ENCODE peak calls at places on chromosomes 13 and 19, in four cellular contexts. One of them, this sample, is unnamed.

GRCh38 chr13:33366469-33367062 is 81.0 kb upstream of the STARD13 start:
- ATAC-seq in CD8-positive, alpha-beta T cell: no peak
- ATAC-seq in lung: no peak
- ATAC-seq in K562: no peak
- ATAC-seq in this sample: no peak

GRCh38 chr13:19123502-19123901 is 58.1 kb downstream of the TUBA3C start:
- ATAC-seq in CD8-positive, alpha-beta T cell: no peak
- ATAC-seq in lung: no peak
- ATAC-seq in K562: no peak
- ATAC-seq in this sample: no peak

GRCh38 chr13:52387721-52388120 is 18.3 kb downstream of the THSD1 start:
- ATAC-seq in CD8-positive, alpha-beta T cell: no peak
- ATAC-seq in lung: no peak
- ATAC-seq in K562: no peak
- ATAC-seq in this sample: no peak

GRCh38 chr19:17333611-17334413 is 843 bp downstream of the ANO8 start:
- ATAC-seq in CD8-positive, alpha-beta T cell: peak
- ATAC-seq in lung: no peak
- ATAC-seq in K562: peak
- ATAC-seq in this sample: no peak

GRCh38 chr13:66222926-66223325 is 1007.2 kb downstream of the PCDH9 start:
- ATAC-seq in CD8-positive, alpha-beta T cell: no peak
- ATAC-seq in lung: no peak
- ATAC-seq in K562: no peak
- ATAC-seq in this sample: no peak

GRCh38 chr19:10000171-10000826 is 10.0 kb downstream of the COL5A3 start:
- ATAC-seq in CD8-positive, alpha-beta T cell: peak
- ATAC-seq in lung: no peak
- ATAC-seq in K562: peak
- ATAC-seq in this sample: peak

GRCh38 chr19:47598407-47599349 is 10.3 kb upstream of the BICRA start:
- ATAC-seq in CD8-positive, alpha-beta T cell: no peak
- ATAC-seq in lung: no peak
- ATAC-seq in K562: no peak
- ATAC-seq in this sample: peak

GRCh38 chr13:62551588-62551987 is 1135.9 kb upstream of the PCDH20 start:
- ATAC-seq in CD8-positive, alpha-beta T cell: no peak
- ATAC-seq in lung: no peak
- ATAC-seq in K562: no peak
- ATAC-seq in this sample: no peak

GRCh38 chr13:112784811-112785418 is 95.1 kb downstream of the ATP11A start:
- ATAC-seq in CD8-positive, alpha-beta T cell: no peak
- ATAC-seq in lung: no peak
- ATAC-seq in K562: no peak
- ATAC-seq in this sample: no peak

GRCh38 chr19:3538965-3539742 is at the start of gene TEKTIP1:
- ATAC-seq in CD8-positive, alpha-beta T cell: no peak
- ATAC-seq in lung: no peak
- ATAC-seq in K562: peak
- ATAC-seq in this sample: no peak

GRCh38 chr19:41386442-41386841 is 10.1 kb downstream of the TMEM91 start:
- ATAC-seq in CD8-positive, alpha-beta T cell: no peak
- ATAC-seq in lung: no peak
- ATAC-seq in K562: peak
- ATAC-seq in this sample: peak

GRCh38 chr19:21697171-21697570 is 70.2 kb downstream of the ZNF100 start:
- ATAC-seq in CD8-positive, alpha-beta T cell: no peak
- ATAC-seq in lung: no peak
- ATAC-seq in K562: no peak
- ATAC-seq in this sample: no peak

GRCh38 chr13:45432737-45433380 is 14.7 kb upstream of the SLC25A30 start:
- ATAC-seq in CD8-positive, alpha-beta T cell: no peak
- ATAC-seq in lung: no peak
- ATAC-seq in K562: no peak
- ATAC-seq in this sample: no peak

GRCh38 chr13:74550039-74550438 is 415.8 kb upstream of the KLF12 start:
- ATAC-seq in CD8-positive, alpha-beta T cell: peak
- ATAC-seq in lung: no peak
- ATAC-seq in K562: no peak
- ATAC-seq in this sample: no peak

GRCh38 chr13:46520188-46520587 is 32.8 kb upstream of the LRCH1 start:
- ATAC-seq in CD8-positive, alpha-beta T cell: no peak
- ATAC-seq in lung: no peak
- ATAC-seq in K562: no peak
- ATAC-seq in this sample: no peak

GRCh38 chr13:24745861-24746617 is 17.9 kb upstream of the RNF17 start:
- ATAC-seq in CD8-positive, alpha-beta T cell: no peak
- ATAC-seq in lung: no peak
- ATAC-seq in K562: no peak
- ATAC-seq in this sample: no peak

GRCh38 chr13:27245610-27246009 is 5.7 kb upstream of the RPL21 start:
- ATAC-seq in CD8-positive, alpha-beta T cell: no peak
- ATAC-seq in lung: no peak
- ATAC-seq in K562: no peak
- ATAC-seq in this sample: no peak

GRCh38 chr13:20482818-20483217 is 42.8 kb downstream of the CRYL1 start:
- ATAC-seq in CD8-positive, alpha-beta T cell: no peak
- ATAC-seq in lung: no peak
- ATAC-seq in K562: no peak
- ATAC-seq in this sample: no peak

GRCh38 chr13:93652942-93653341 is 426.3 kb downstream of the GPC6 start:
- ATAC-seq in CD8-positive, alpha-beta T cell: no peak
- ATAC-seq in lung: no peak
- ATAC-seq in K562: no peak
- ATAC-seq in this sample: no peak

GRCh38 chr19:17402982-17403855 is 2.2 kb downstream of the BST2 start:
- ATAC-seq in CD8-positive, alpha-beta T cell: peak
- ATAC-seq in lung: no peak
- ATAC-seq in K562: peak
- ATAC-seq in this sample: no peak

GRCh38 chr19:31406106-31406505 is 56.9 kb upstream of the TSHZ3 start:
- ATAC-seq in CD8-positive, alpha-beta T cell: no peak
- ATAC-seq in lung: no peak
- ATAC-seq in K562: no peak
- ATAC-seq in this sample: no peak

GRCh38 chr13:25276748-25277147 is 10.5 kb downstream of the MTMR6 start:
- ATAC-seq in CD8-positive, alpha-beta T cell: peak
- ATAC-seq in lung: no peak
- ATAC-seq in K562: peak
- ATAC-seq in this sample: no peak

GRCh38 chr13:84481958-84482357 is 599.7 kb upstream of the SLITRK1 start:
- ATAC-seq in CD8-positive, alpha-beta T cell: no peak
- ATAC-seq in lung: no peak
- ATAC-seq in K562: no peak
- ATAC-seq in this sample: no peak

GRCh38 chr13:51478418-51479198 is 25.8 kb upstream of the INTS6 start:
- ATAC-seq in CD8-positive, alpha-beta T cell: no peak
- ATAC-seq in lung: no peak
- ATAC-seq in K562: no peak
- ATAC-seq in this sample: no peak

GRCh38 chr19:46860846-46861690 is at the start of gene ARHGAP35:
- ATAC-seq in CD8-positive, alpha-beta T cell: peak
- ATAC-seq in lung: peak
- ATAC-seq in K562: peak
- ATAC-seq in this sample: peak

GRCh38 chr19:17686592-17687042 is 1.5 kb downstream of the UNC13A start:
- ATAC-seq in CD8-positive, alpha-beta T cell: no peak
- ATAC-seq in lung: no peak
- ATAC-seq in K562: peak
- ATAC-seq in this sample: no peak

GRCh38 chr19:39293394-39293793 is 2.8 kb upstream of the IFNL1 start:
- ATAC-seq in CD8-positive, alpha-beta T cell: no peak
- ATAC-seq in lung: no peak
- ATAC-seq in K562: no peak
- ATAC-seq in this sample: no peak

GRCh38 chr19:16829822-16830289 is 658 bp downstream of the SIN3B start:
- ATAC-seq in CD8-positive, alpha-beta T cell: no peak
- ATAC-seq in lung: no peak
- ATAC-seq in K562: peak
- ATAC-seq in this sample: no peak

GRCh38 chr13:48233886-48234488 is 981 bp downstream of the ITM2B start:
- ATAC-seq in CD8-positive, alpha-beta T cell: no peak
- ATAC-seq in lung: peak
- ATAC-seq in K562: peak
- ATAC-seq in this sample: no peak

GRCh38 chr13:76336889-76337844 is 549.0 kb downstream of the KCTD12 start:
- ATAC-seq in CD8-positive, alpha-beta T cell: no peak
- ATAC-seq in lung: no peak
- ATAC-seq in K562: no peak
- ATAC-seq in this sample: peak

GRCh38 chr13:93724187-93724586 is 497.6 kb downstream of the GPC6 start:
- ATAC-seq in CD8-positive, alpha-beta T cell: no peak
- ATAC-seq in lung: no peak
- ATAC-seq in K562: no peak
- ATAC-seq in this sample: no peak

GRCh38 chr19:18762125-18763023 is 28.7 kb downstream of the COMP start:
- ATAC-seq in CD8-positive, alpha-beta T cell: no peak
- ATAC-seq in lung: peak
- ATAC-seq in K562: no peak
- ATAC-seq in this sample: peak

GRCh38 chr13:94712812-94713555 is 639 bp upstream of the SOX21 start:
- ATAC-seq in CD8-positive, alpha-beta T cell: no peak
- ATAC-seq in lung: peak
- ATAC-seq in K562: peak
- ATAC-seq in this sample: peak

GRCh38 chr19:45160870-45161714 is at the start of gene NKPD1:
- ATAC-seq in CD8-positive, alpha-beta T cell: no peak
- ATAC-seq in lung: no peak
- ATAC-seq in K562: no peak
- ATAC-seq in this sample: no peak

GRCh38 chr19:32658075-32658474 is 16.9 kb downstream of the ANKRD27 start:
- ATAC-seq in CD8-positive, alpha-beta T cell: no peak
- ATAC-seq in lung: no peak
- ATAC-seq in K562: no peak
- ATAC-seq in this sample: no peak

DNA sequence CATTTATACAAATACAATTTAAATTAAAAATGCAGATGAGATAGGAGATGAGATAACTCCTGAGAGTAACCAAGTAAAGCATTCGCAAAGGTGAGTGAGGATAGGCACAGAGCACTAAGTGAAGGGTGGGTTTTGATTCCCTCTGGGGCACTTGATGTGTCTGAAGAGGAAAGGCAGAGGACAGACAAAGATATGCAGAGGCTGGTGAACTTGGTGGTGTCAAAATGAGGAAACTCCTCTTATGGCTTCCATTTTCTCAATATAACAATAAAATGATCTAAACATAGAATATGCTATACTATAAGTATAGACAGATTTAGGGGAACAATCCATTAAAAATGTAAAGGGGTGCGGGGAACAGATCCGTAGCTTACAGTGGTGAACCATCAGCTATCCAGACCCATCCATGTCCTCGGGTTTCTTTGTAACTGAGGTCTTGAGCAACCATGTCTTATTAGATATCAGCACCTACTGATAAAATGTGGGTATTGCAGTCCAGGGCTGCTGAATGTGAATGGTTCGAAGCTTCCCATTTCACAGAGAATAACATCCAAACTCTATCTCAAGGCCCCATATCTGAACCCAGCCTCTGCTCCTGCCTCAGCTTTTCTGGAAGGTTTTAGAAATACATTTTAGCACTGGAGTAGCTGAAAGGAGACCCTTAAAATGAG is 73.9 kb upstream of the SLC10A2 start:
- ATAC-seq in CD8-positive, alpha-beta T cell: no peak
- ATAC-seq in lung: no peak
- ATAC-seq in K562: no peak
- ATAC-seq in this sample: no peak
- TF ChIP-seq CTCF in CD8-positive, alpha-beta T cell: no peak
- TF ChIP-seq CTCF in lung: no peak
- TF ChIP-seq CTCF in K562: peak
- TF ChIP-seq CTCF in this sample: no peak

GRCh38 chr19:7654401-7654800 is 14.4 kb upstream of the RETN start:
- ATAC-seq in CD8-positive, alpha-beta T cell: no peak
- ATAC-seq in lung: no peak
- ATAC-seq in K562: no peak
- ATAC-seq in this sample: no peak

GRCh38 chr19:7662657-7663056 is 6.2 kb upstream of the RETN start:
- ATAC-seq in CD8-positive, alpha-beta T cell: no peak
- ATAC-seq in lung: no peak
- ATAC-seq in K562: no peak
- ATAC-seq in this sample: no peak

GRCh38 chr19:7655581-7655980 is 13.3 kb upstream of the RETN start:
- ATAC-seq in CD8-positive, alpha-beta T cell: no peak
- ATAC-seq in lung: no peak
- ATAC-seq in K562: no peak
- ATAC-seq in this sample: no peak

GRCh38 chr19:7657047-7657779 is 11.6 kb upstream of the RETN start:
- ATAC-seq in CD8-positive, alpha-beta T cell: peak
- ATAC-seq in lung: peak
- ATAC-seq in K562: peak
- ATAC-seq in this sample: peak

DNA sequence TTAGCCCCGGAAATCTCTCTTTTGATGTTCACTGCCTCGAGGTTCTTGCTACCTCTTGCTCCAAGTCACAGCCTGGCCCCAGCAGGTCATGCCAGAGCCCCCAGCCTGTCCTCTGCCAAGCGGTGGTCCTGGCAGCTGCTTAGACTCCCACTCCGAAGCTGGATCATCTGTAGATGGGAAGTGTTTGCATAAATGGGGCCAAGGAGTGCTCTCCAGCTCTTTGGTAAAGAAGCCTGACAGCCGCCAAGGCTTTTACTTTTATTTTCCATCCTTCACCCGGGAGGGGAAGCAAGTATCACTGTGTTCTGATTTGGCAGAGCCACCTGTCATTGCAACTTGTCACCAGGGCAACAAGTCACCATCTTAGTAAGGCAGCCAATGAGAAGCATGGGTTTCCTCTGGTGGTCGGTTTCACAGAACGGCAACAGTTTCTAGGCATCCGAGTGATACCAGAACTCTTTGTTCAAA is 10.6 kb upstream of the RETN start:
- ATAC-seq in CD8-positive, alpha-beta T cell: peak
- ATAC-seq in lung: no peak
- ATAC-seq in K562: no peak
- ATAC-seq in this sample: no peak
- H3K4me3 ChIP-seq in CD8-positive, alpha-beta T cell: peak
- H3K4me3 ChIP-seq in lung: no peak
- H3K4me3 ChIP-seq in K562: no peak
- H3K4me3 ChIP-seq in this sample: no peak

DNA sequence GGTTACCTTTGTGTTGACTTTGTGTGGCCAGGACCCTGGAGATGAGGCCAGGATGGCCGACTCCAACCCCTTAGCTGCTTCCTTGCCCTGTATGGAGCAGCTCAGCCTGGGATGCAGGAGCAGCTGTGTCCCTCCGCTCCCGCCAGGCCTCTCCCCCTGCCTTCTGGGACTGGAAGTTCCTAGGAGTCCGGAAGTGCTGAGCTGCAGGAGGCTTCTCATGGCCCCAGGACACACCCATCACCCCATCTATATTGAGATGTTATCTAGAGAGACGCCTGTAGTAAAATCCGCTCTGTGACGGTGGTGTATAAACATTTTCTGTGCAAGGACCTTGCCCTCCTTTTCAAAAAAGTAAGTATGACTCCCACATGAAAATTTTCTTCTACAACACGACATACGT is 27.0 kb downstream of the WTIP start:
- ATAC-seq in CD8-positive, alpha-beta T cell: no peak
- ATAC-seq in lung: no peak
- ATAC-seq in K562: peak
- ATAC-seq in this sample: no peak
- TF ChIP-seq CTCF in CD8-positive, alpha-beta T cell: no peak
- TF ChIP-seq CTCF in lung: no peak
- TF ChIP-seq CTCF in K562: no peak
- TF ChIP-seq CTCF in this sample: no peak

GRCh38 chr19:11087870-11088507 is 1.3 kb upstream of the LDLR start:
- ATAC-seq in CD8-positive, alpha-beta T cell: no peak
- ATAC-seq in lung: no peak
- ATAC-seq in K562: no peak
- ATAC-seq in this sample: no peak
- H3K4me3 ChIP-seq in CD8-positive, alpha-beta T cell: no peak
- H3K4me3 ChIP-seq in lung: no peak
- H3K4me3 ChIP-seq in K562: no peak
- H3K4me3 ChIP-seq in this sample: no peak

This sample was measured in gastroesophageal sphincter.